ENCODE peak calls at places on chromosome 6, in six cellular contexts. One of them, this sample, is unnamed.

GRCh38 chr6:70520575-70520974 is 46.2 kb upstream of the SDHAF4 start:
- DNase-seq in heart right ventricle: no peak
- DNase-seq in PC-3: peak; percentile 22
- DNase-seq in HepG2: peak; percentile 3
- DNase-seq in fibroblast of lung: peak; percentile 36
- DNase-seq in spleen: no peak
- DNase-seq in this sample: no peak

GRCh38 chr6:159760602-159761057 is 1.2 kb upstream of the ACAT2 start:
- DNase-seq in heart right ventricle: no peak
- DNase-seq in PC-3: peak; percentile 37
- DNase-seq in HepG2: peak; percentile 24
- DNase-seq in fibroblast of lung: peak; percentile 31
- DNase-seq in spleen: no peak
- DNase-seq in this sample: no peak

GRCh38 chr6:148068391-148068790 is 274.2 kb upstream of the SASH1 start:
- DNase-seq in heart right ventricle: no peak
- DNase-seq in PC-3: no peak
- DNase-seq in HepG2: no peak
- DNase-seq in fibroblast of lung: no peak
- DNase-seq in spleen: no peak
- DNase-seq in this sample: no peak

GRCh38 chr6:89924231-89924630 is 30.0 kb downstream of the GJA10 start:
- DNase-seq in heart right ventricle: no peak
- DNase-seq in PC-3: no peak
- DNase-seq in HepG2: no peak
- DNase-seq in fibroblast of lung: no peak
- DNase-seq in spleen: no peak
- DNase-seq in this sample: no peak

GRCh38 chr6:35723587-35723986 is 13.2 kb upstream of the ARMC12 start:
- DNase-seq in heart right ventricle: no peak
- DNase-seq in PC-3: no peak
- DNase-seq in HepG2: no peak
- DNase-seq in fibroblast of lung: no peak
- DNase-seq in spleen: no peak
- DNase-seq in this sample: no peak

GRCh38 chr6:52514514-52514913 is 62.3 kb downstream of the TRAM2 start:
- DNase-seq in heart right ventricle: no peak
- DNase-seq in PC-3: no peak
- DNase-seq in HepG2: no peak
- DNase-seq in fibroblast of lung: peak; percentile 90
- DNase-seq in spleen: no peak
- DNase-seq in this sample: no peak

GRCh38 chr6:147774856-147775255 is 266.4 kb downstream of the SAMD5 start:
- DNase-seq in heart right ventricle: no peak
- DNase-seq in PC-3: peak; percentile 9
- DNase-seq in HepG2: peak; percentile 20
- DNase-seq in fibroblast of lung: no peak
- DNase-seq in spleen: no peak
- DNase-seq in this sample: no peak

GRCh38 chr6:64034840-64035656 is 399.4 kb downstream of the PHF3 start:
- DNase-seq in heart right ventricle: no peak
- DNase-seq in PC-3: peak; percentile 65
- DNase-seq in HepG2: no peak
- DNase-seq in fibroblast of lung: peak; percentile 42
- DNase-seq in spleen: no peak
- DNase-seq in this sample: no peak

GRCh38 chr6:35500782-35501181 is 3.9 kb upstream of the TEAD3 start:
- DNase-seq in heart right ventricle: no peak
- DNase-seq in PC-3: peak; percentile 58
- DNase-seq in HepG2: peak; percentile 34
- DNase-seq in fibroblast of lung: peak; percentile 41
- DNase-seq in spleen: no peak
- DNase-seq in this sample: no peak

GRCh38 chr6:43257746-43258145 is 14.5 kb downstream of the TTBK1 start:
- DNase-seq in heart right ventricle: no peak
- DNase-seq in PC-3: no peak
- DNase-seq in HepG2: no peak
- DNase-seq in fibroblast of lung: no peak
- DNase-seq in spleen: peak; percentile 13
- DNase-seq in this sample: no peak

GRCh38 chr6:13375360-13375878 is 47.1 kb upstream of the TBC1D7 start:
- DNase-seq in heart right ventricle: no peak
- DNase-seq in PC-3: no peak
- DNase-seq in HepG2: no peak
- DNase-seq in fibroblast of lung: no peak
- DNase-seq in spleen: no peak
- DNase-seq in this sample: no peak

GRCh38 chr6:133724726-133725125 is 164.2 kb upstream of the TCF21 start:
- DNase-seq in heart right ventricle: no peak
- DNase-seq in PC-3: peak; percentile 41
- DNase-seq in HepG2: no peak
- DNase-seq in fibroblast of lung: no peak
- DNase-seq in spleen: no peak
- DNase-seq in this sample: no peak

GRCh38 chr6:99588618-99589289 is 17.9 kb upstream of the PRDM13 start:
- DNase-seq in heart right ventricle: peak; percentile 26
- DNase-seq in PC-3: peak; percentile 67
- DNase-seq in HepG2: peak; percentile 59
- DNase-seq in fibroblast of lung: peak; percentile 65
- DNase-seq in spleen: peak; percentile 89
- DNase-seq in this sample: no peak

GRCh38 chr6:46078294-46078693 is 51.5 kb upstream of the ENPP4 start:
- DNase-seq in heart right ventricle: no peak
- DNase-seq in PC-3: no peak
- DNase-seq in HepG2: no peak
- DNase-seq in fibroblast of lung: no peak
- DNase-seq in spleen: no peak
- DNase-seq in this sample: no peak

GRCh38 chr6:105452924-105453756 is 50.3 kb upstream of the PREP start:
- DNase-seq in heart right ventricle: no peak
- DNase-seq in PC-3: no peak
- DNase-seq in HepG2: no peak
- DNase-seq in fibroblast of lung: no peak
- DNase-seq in spleen: peak; percentile 83
- DNase-seq in this sample: no peak

GRCh38 chr6:111871207-111871606 is 2.0 kb downstream of the FYN start:
- DNase-seq in heart right ventricle: no peak
- DNase-seq in PC-3: no peak
- DNase-seq in HepG2: no peak
- DNase-seq in fibroblast of lung: no peak
- DNase-seq in spleen: no peak
- DNase-seq in this sample: no peak

GRCh38 chr6:149771925-149772324 is 22.4 kb downstream of the PCMT1 start:
- DNase-seq in heart right ventricle: no peak
- DNase-seq in PC-3: no peak
- DNase-seq in HepG2: no peak
- DNase-seq in fibroblast of lung: no peak
- DNase-seq in spleen: no peak
- DNase-seq in this sample: no peak

GRCh38 chr6:16019462-16019861 is 109.4 kb upstream of the MYLIP start:
- DNase-seq in heart right ventricle: no peak
- DNase-seq in PC-3: no peak
- DNase-seq in HepG2: no peak
- DNase-seq in fibroblast of lung: no peak
- DNase-seq in spleen: no peak
- DNase-seq in this sample: no peak

GRCh38 chr6:3125832-3126231 is 7.3 kb downstream of the BPHL start:
- DNase-seq in heart right ventricle: no peak
- DNase-seq in PC-3: no peak
- DNase-seq in HepG2: no peak
- DNase-seq in fibroblast of lung: no peak
- DNase-seq in spleen: no peak
- DNase-seq in this sample: no peak

GRCh38 chr6:8000080-8001035 is 63.8 kb downstream of the BLOC1S5 start:
- DNase-seq in heart right ventricle: no peak
- DNase-seq in PC-3: no peak
- DNase-seq in HepG2: no peak
- DNase-seq in fibroblast of lung: no peak
- DNase-seq in spleen: no peak
- DNase-seq in this sample: no peak

GRCh38 chr6:41132254-41132653 is 21.9 kb downstream of the TREML1 start:
- DNase-seq in heart right ventricle: no peak
- DNase-seq in PC-3: no peak
- DNase-seq in HepG2: no peak
- DNase-seq in fibroblast of lung: no peak
- DNase-seq in spleen: no peak
- DNase-seq in this sample: no peak

GRCh38 chr6:141326426-141326825 is 806.3 kb upstream of the GJE1 start:
- DNase-seq in heart right ventricle: no peak
- DNase-seq in PC-3: peak; percentile 95
- DNase-seq in HepG2: peak; percentile 62
- DNase-seq in fibroblast of lung: peak; percentile 99
- DNase-seq in spleen: no peak
- DNase-seq in this sample: peak; percentile 14

GRCh38 chr6:135922746-135923145 is 71.2 kb downstream of the PDE7B start:
- DNase-seq in heart right ventricle: peak; percentile 46
- DNase-seq in PC-3: peak; percentile 12
- DNase-seq in HepG2: no peak
- DNase-seq in fibroblast of lung: peak; percentile 66
- DNase-seq in spleen: no peak
- DNase-seq in this sample: no peak

GRCh38 chr6:148509789-148510581 is 167.3 kb downstream of the SASH1 start:
- DNase-seq in heart right ventricle: peak; percentile 60
- DNase-seq in PC-3: no peak
- DNase-seq in HepG2: no peak
- DNase-seq in fibroblast of lung: peak; percentile 100
- DNase-seq in spleen: no peak
- DNase-seq in this sample: no peak

GRCh38 chr6:168095171-168095691 is 16.2 kb upstream of the FRMD1 start:
- DNase-seq in heart right ventricle: no peak
- DNase-seq in PC-3: no peak
- DNase-seq in HepG2: no peak
- DNase-seq in fibroblast of lung: no peak
- DNase-seq in spleen: peak; percentile 65
- DNase-seq in this sample: no peak

GRCh38 chr6:108544586-108544985 is 16.1 kb upstream of the FOXO3 start:
- DNase-seq in heart right ventricle: no peak
- DNase-seq in PC-3: no peak
- DNase-seq in HepG2: no peak
- DNase-seq in fibroblast of lung: peak; percentile 67
- DNase-seq in spleen: no peak
- DNase-seq in this sample: no peak

GRCh38 chr6:137700751-137701477 is 166.1 kb upstream of the TNFAIP3 start:
- DNase-seq in heart right ventricle: no peak
- DNase-seq in PC-3: no peak
- DNase-seq in HepG2: peak; percentile 53
- DNase-seq in fibroblast of lung: no peak
- DNase-seq in spleen: no peak
- DNase-seq in this sample: no peak

GRCh38 chr6:137698636-137699035 is 168.4 kb upstream of the TNFAIP3 start:
- DNase-seq in heart right ventricle: no peak
- DNase-seq in PC-3: no peak
- DNase-seq in HepG2: no peak
- DNase-seq in fibroblast of lung: no peak
- DNase-seq in spleen: no peak
- DNase-seq in this sample: no peak

GRCh38 chr6:137699036-137699683 is 167.9 kb upstream of the TNFAIP3 start:
- DNase-seq in heart right ventricle: no peak
- DNase-seq in PC-3: peak; percentile 23
- DNase-seq in HepG2: no peak
- DNase-seq in fibroblast of lung: no peak
- DNase-seq in spleen: no peak
- DNase-seq in this sample: no peak

GRCh38 chr6:137696765-137697164 is 170.3 kb upstream of the TNFAIP3 start:
- DNase-seq in heart right ventricle: no peak
- DNase-seq in PC-3: no peak
- DNase-seq in HepG2: no peak
- DNase-seq in fibroblast of lung: no peak
- DNase-seq in spleen: no peak
- DNase-seq in this sample: no peak

GRCh38 chr6:137697267-137697938 is 169.7 kb upstream of the TNFAIP3 start:
- DNase-seq in heart right ventricle: no peak
- DNase-seq in PC-3: peak; percentile 17
- DNase-seq in HepG2: peak; percentile 94
- DNase-seq in fibroblast of lung: peak; percentile 44
- DNase-seq in spleen: no peak
- DNase-seq in this sample: no peak
- H3K27ac ChIP-seq in heart right ventricle: peak overlapping the region; percentile 64
- H3K27ac ChIP-seq in PC-3: no peak overlapping the region
- H3K27ac ChIP-seq in HepG2: peak overlapping the region; percentile 66
- H3K27ac ChIP-seq in fibroblast of lung: no peak overlapping the region
- H3K27ac ChIP-seq in spleen: no peak overlapping the region
- H3K27ac ChIP-seq in this sample: no peak overlapping the region

GRCh38 chr6:6405031-6405430 is 84.6 kb upstream of the F13A1 start:
- DNase-seq in heart right ventricle: no peak
- DNase-seq in PC-3: no peak
- DNase-seq in HepG2: peak; percentile 18
- DNase-seq in fibroblast of lung: no peak
- DNase-seq in spleen: no peak
- DNase-seq in this sample: no peak

GRCh38 chr6:6405997-6406699 is 85.7 kb upstream of the F13A1 start:
- DNase-seq in heart right ventricle: no peak
- DNase-seq in PC-3: no peak
- DNase-seq in HepG2: no peak
- DNase-seq in fibroblast of lung: no peak
- DNase-seq in spleen: no peak
- DNase-seq in this sample: no peak

GRCh38 chr6:6409397-6410030 is 89.1 kb upstream of the F13A1 start:
- DNase-seq in heart right ventricle: no peak
- DNase-seq in PC-3: no peak
- DNase-seq in HepG2: no peak
- DNase-seq in fibroblast of lung: no peak
- DNase-seq in spleen: no peak
- DNase-seq in this sample: no peak

GRCh38 chr6:6411115-6411514 is 90.7 kb upstream of the F13A1 start:
- DNase-seq in heart right ventricle: no peak
- DNase-seq in PC-3: no peak
- DNase-seq in HepG2: no peak
- DNase-seq in fibroblast of lung: no peak
- DNase-seq in spleen: no peak
- DNase-seq in this sample: no peak

GRCh38 chr6:6407061-6407723 is 86.7 kb upstream of the F13A1 start:
- DNase-seq in heart right ventricle: no peak
- DNase-seq in PC-3: no peak
- DNase-seq in HepG2: no peak
- DNase-seq in fibroblast of lung: no peak
- DNase-seq in spleen: no peak
- DNase-seq in this sample: no peak
- H3K4me1 ChIP-seq in heart right ventricle: peaks cover 27% of the 10 kb centered on the region
- H3K4me1 ChIP-seq in PC-3: no peaks in the 10 kb centered on the region
- H3K4me1 ChIP-seq in HepG2: peaks cover 7% of the 10 kb centered on the region
- H3K4me1 ChIP-seq in fibroblast of lung: no peaks in the 10 kb centered on the region
- H3K4me1 ChIP-seq in spleen: peaks cover 31% of the 10 kb centered on the region
- H3K4me1 ChIP-seq in this sample: peaks cover 9% of the 10 kb centered on the region

DNA sequence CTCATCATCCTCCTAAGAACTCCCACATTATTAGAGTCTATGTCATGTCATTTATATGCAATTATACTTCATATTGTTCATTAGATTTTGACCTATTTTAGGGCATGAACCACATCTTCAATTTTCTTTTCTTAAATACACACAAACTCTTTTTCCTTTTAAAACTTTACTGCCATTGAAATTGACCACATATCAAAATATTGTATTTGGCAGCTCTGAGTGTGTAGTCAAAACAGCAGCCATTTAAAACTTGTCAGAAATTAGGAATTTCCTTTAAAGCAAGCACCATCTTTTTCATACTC is 94.9 kb downstream of the RNGTT start:
- DNase-seq in heart right ventricle: no peak
- DNase-seq in PC-3: no peak
- DNase-seq in HepG2: no peak
- DNase-seq in fibroblast of lung: no peak
- DNase-seq in spleen: no peak
- DNase-seq in this sample: no peak
- H3K27ac ChIP-seq in heart right ventricle: no peak overlapping the region
- H3K27ac ChIP-seq in PC-3: peak overlapping the region; percentile 77
- H3K27ac ChIP-seq in HepG2: no peak overlapping the region
- H3K27ac ChIP-seq in fibroblast of lung: no peak overlapping the region
- H3K27ac ChIP-seq in spleen: no peak overlapping the region
- H3K27ac ChIP-seq in this sample: no peak overlapping the region

GRCh38 chr6:106609699-106610098 is 19.6 kb downstream of the RTN4IP1 start:
- DNase-seq in heart right ventricle: no peak
- DNase-seq in PC-3: peak; percentile 44
- DNase-seq in HepG2: peak; percentile 52
- DNase-seq in fibroblast of lung: no peak
- DNase-seq in spleen: no peak
- DNase-seq in this sample: no peak
- H3K4me1 ChIP-seq in heart right ventricle: no peaks in the 10 kb centered on the region
- H3K4me1 ChIP-seq in PC-3: no peaks in the 10 kb centered on the region
- H3K4me1 ChIP-seq in HepG2: no peaks in the 10 kb centered on the region
- H3K4me1 ChIP-seq in fibroblast of lung: no peaks in the 10 kb centered on the region
- H3K4me1 ChIP-seq in spleen: peaks cover 44% of the 10 kb centered on the region
- H3K4me1 ChIP-seq in this sample: no peaks in the 10 kb centered on the region

This sample was measured in thoracic aorta.